ENCODE peak calls at places on chromosomes 12 and 14, in nine cellular contexts. W is pancreas; T is germinal center; A is effector memory CD8-positive, alpha-beta T cell; R is central memory CD4-positive, alpha-beta T cell; U is mammary epithelial cell; B is RWPE2; Z is stimulated activated CD8-positive, alpha-beta memory T cell treated with anti-CD3 and anti-CD28 coated beads, Interleukin-4, amount 100 ng/mL, for 24 hours; H is AG09309. Q is an unnamed sample.

GRCh38 chr12:2455410-2455809 is 339.4 kb upstream of the FKBP4 start:
- DNase-seq in B (peak), T (no peak), U (no peak), A (no peak), R (no peak), W (no peak), H (no peak), Z (no peak), Q (no peak)

GRCh38 chr14:37566811-37567371 is 28.2 kb downstream of the FOXA1 start:
- DNase-seq in W (no peak), H (no peak), Z (no peak), B (no peak), R (no peak), T (no peak), U (peak), A (no peak), Q (no peak)

GRCh38 chr12:108916336-108916735 is 36.4 kb downstream of the DAO start:
- DNase-seq in W (no peak), Z (no peak), A (no peak), T (no peak), H (no peak), U (no peak), B (no peak), R (no peak), Q (no peak)

GRCh38 chr14:73238262-73238852 is 1.1 kb downstream of the PAPLN start:
- DNase-seq in Z (no peak), H (no peak), T (no peak), B (peak), U (peak), R (no peak), A (no peak), W (no peak), Q (no peak)

GRCh38 chr14:25132734-25133422 is 82.9 kb upstream of the STXBP6 start:
- DNase-seq in Z (peak), W (peak), U (peak), R (peak), B (no peak), T (peak), H (no peak), A (peak), Q (peak)

GRCh38 chr12:67202344-67203012 is 66.7 kb upstream of the CAND1 start:
- DNase-seq in B (no peak), A (no peak), H (no peak), Z (no peak), W (no peak), U (no peak), T (no peak), R (no peak), Q (no peak)

GRCh38 chr12:13177373-13177772 is 19.2 kb upstream of the EMP1 start:
- DNase-seq in H (no peak), W (no peak), B (no peak), T (no peak), R (no peak), Z (no peak), U (no peak), A (no peak), Q (no peak)

GRCh38 chr14:93832076-93832475 is 43.8 kb upstream of the PRIMA1 start:
- DNase-seq in R (no peak), H (no peak), A (no peak), W (no peak), B (no peak), Z (no peak), T (no peak), U (no peak), Q (no peak)

GRCh38 chr12:79373896-79374499 is 316.8 kb downstream of the PAWR start:
- DNase-seq in H (no peak), W (no peak), R (no peak), Z (no peak), T (peak), A (no peak), B (no peak), U (peak), Q (no peak)

GRCh38 chr12:95674631-95675030 is 115.9 kb downstream of the NTN4 start:
- DNase-seq in A (no peak), R (no peak), T (no peak), B (no peak), Z (no peak), H (no peak), U (no peak), W (no peak), Q (no peak)

GRCh38 chr12:112998997-112999767 is 20.9 kb downstream of the OAS2 start:
- DNase-seq in A (no peak), H (no peak), Z (no peak), T (peak), W (no peak), U (no peak), R (no peak), B (no peak), Q (no peak)

GRCh38 chr12:1930816-1931597 is 12.6 kb upstream of the CACNA2D4 start:
- DNase-seq in W (no peak), Z (no peak), R (no peak), U (no peak), A (no peak), T (no peak), H (no peak), B (no peak), Q (no peak)

GRCh38 chr12:129871991-129872969 is 31.5 kb downstream of the TMEM132D start:
- DNase-seq in H (no peak), R (no peak), W (no peak), T (no peak), U (no peak), B (no peak), Z (no peak), A (no peak), Q (no peak)